ENCODE peak calls at places on chromosome 19, in nine cellular contexts. N, M, Q, X, P, K, V, F and A are unnamed samples.
A peak's percentile ranks its signal among the peaks of the same experiment; 100 is the strongest.

GRCh38 chr19:41957838-41958366 is 1.2 kb downstream of the RABAC1 start:
- DNase-seq in V (no peak), Q (peak; percentile 94), K (peak; percentile 90), X (peak; percentile 79), M (peak; percentile 79), F (peak; percentile 72), P (peak; percentile 78), N (peak; percentile 88), A (no peak)

GRCh38 chr19:38714354-38714778 is 29.9 kb downstream of the CAPN12 start:
- DNase-seq in P (no peak), V (no peak), Q (no peak), N (no peak), K (no peak), F (no peak), M (no peak), X (no peak), A (no peak)

GRCh38 chr19:2149980-2150793 is 1.2 kb downstream of the AP3D1 start:
- DNase-seq in P (peak; percentile 60), Q (peak; percentile 47), F (no peak), V (no peak), M (no peak), X (no peak), N (peak; percentile 80), K (peak; percentile 44), A (no peak)

GRCh38 chr19:46898731-46899130 is 37.9 kb downstream of the ARHGAP35 start:
- DNase-seq in F (no peak), K (no peak), P (no peak), V (no peak), M (no peak), N (no peak), Q (peak; percentile 33), X (peak; percentile 75), A (no peak)

GRCh38 chr19:10230155-10230903 is 802 bp downstream of the S1PR2 start:
- DNase-seq in N (peak; percentile 83), M (no peak), V (peak; percentile 82), Q (peak; percentile 87), X (peak; percentile 80), K (peak; percentile 83), F (peak; percentile 83), P (peak; percentile 57), A (no peak)

GRCh38 chr19:3693030-3693925 is 7.0 kb downstream of the PIP5K1C start:
- DNase-seq in X (no peak), Q (no peak), F (no peak), M (no peak), N (no peak), P (no peak), K (peak; percentile 23), V (no peak), A (no peak)

GRCh38 chr19:10836478-10837325 is 690 bp upstream of the TMED1 start:
- DNase-seq in M (peak; percentile 85), Q (peak; percentile 83), K (no peak), N (peak; percentile 94), F (no peak), P (no peak), V (peak; percentile 90), X (peak; percentile 94), A (no peak)

GRCh38 chr19:39915101-39915847 is 19.2 kb downstream of the FCGBP start:
- DNase-seq in F (no peak), X (no peak), N (peak; percentile 68), Q (peak; percentile 66), P (no peak), V (peak; percentile 78), K (no peak), M (no peak), A (no peak)

GRCh38 chr19:16607819-16608218 is 20.2 kb downstream of the MED26 start:
- DNase-seq in P (no peak), Q (no peak), K (peak; percentile 12), F (no peak), V (no peak), N (no peak), X (no peak), M (no peak), A (no peak)

GRCh38 chr19:9865732-9866627 is 30.9 kb downstream of the PIN1 start:
- DNase-seq in Q (peak; percentile 68), K (no peak), N (no peak), X (no peak), F (no peak), P (no peak), V (no peak), M (no peak), A (no peak)

GRCh38 chr19:52191374-52191773 is 1.5 kb downstream of the PPP2R1A start:
- DNase-seq in F (no peak), M (no peak), K (no peak), P (no peak), N (no peak), X (no peak), Q (no peak), V (no peak), A (no peak)

GRCh38 chr19:4539697-4540581 is at the start of gene LRG1:
- DNase-seq in F (no peak), M (no peak), N (peak; percentile 92), P (peak; percentile 50), X (no peak), V (no peak), Q (peak; percentile 54), K (no peak), A (no peak)

GRCh38 chr19:9054768-9055167 is 32.1 kb upstream of the OR1M1 start:
- DNase-seq in M (no peak), N (no peak), F (peak; percentile 54), Q (peak; percentile 51), K (no peak), P (peak; percentile 28), V (no peak), X (no peak), A (peak; percentile 50)

GRCh38 chr19:46546194-46546896 is 50.7 kb upstream of the PNMA8B start:
- DNase-seq in N (peak; percentile 73), K (peak; percentile 62), X (no peak), V (no peak), F (peak; percentile 59), P (peak; percentile 41), M (no peak), Q (peak; percentile 82), A (no peak)

GRCh38 chr19:56141416-56141992 is 417 bp downstream of the ZNF444 start:
- DNase-seq in K (no peak), M (no peak), Q (peak; percentile 55), X (no peak), P (no peak), V (no peak), N (peak; percentile 86), F (peak; percentile 60), A (no peak)

GRCh38 chr19:7701654-7702457 is at the start of gene FCER2:
- DNase-seq in Q (no peak), K (no peak), P (no peak), N (peak; percentile 85), V (no peak), M (no peak), X (no peak), F (no peak), A (no peak)

GRCh38 chr19:677601-678380 is 1.6 kb downstream of the FSTL3 start:
- DNase-seq in V (peak; percentile 77), N (no peak), M (no peak), Q (no peak), F (no peak), K (no peak), P (no peak), X (no peak), A (no peak)
- H3K27ac ChIP-seq in V (peak overlapping the region; percentile 96), N (no peak overlapping the region), M (peak overlapping the region; percentile 75), Q (no peak overlapping the region), F (no peak overlapping the region), K (peak overlapping the region; percentile 44), P (peak overlapping the region; percentile 76), X (peak overlapping the region; percentile 100), A (peak overlapping the region; percentile 67)

GRCh38 chr19:17872251-17873001 is 681 bp downstream of the SLC5A5 start:
- DNase-seq in X (no peak), P (no peak), K (no peak), Q (peak; percentile 39), M (no peak), F (peak; percentile 52), N (peak; percentile 83), V (no peak), A (no peak)
- H3K4me3 ChIP-seq in X (no peak overlapping the region), P (peak overlapping the region; percentile 34), K (no peak overlapping the region), Q (no peak overlapping the region), M (no peak overlapping the region), F (no peak overlapping the region), N (peak overlapping the region; percentile 27), V (peak overlapping the region; percentile 19), A (no peak overlapping the region)

DNA sequence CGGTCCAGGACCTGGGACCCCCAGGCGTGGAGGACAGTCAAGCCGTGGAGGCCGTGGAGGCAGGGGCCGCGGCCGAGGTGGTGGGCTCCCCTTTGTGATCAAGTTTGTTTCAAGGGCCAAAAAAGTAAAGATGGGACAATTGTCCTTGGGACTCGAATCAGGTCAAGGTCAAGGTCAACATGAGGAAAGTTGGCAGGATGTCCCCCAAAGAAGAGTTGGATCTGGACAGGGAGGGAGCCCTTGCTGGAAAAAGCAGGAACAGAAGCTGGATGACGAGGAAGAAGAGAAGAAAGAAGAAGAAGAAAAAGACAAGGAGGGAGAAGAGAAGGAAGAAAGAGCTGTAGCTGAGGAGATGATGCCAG is 2.3 kb downstream of the KMT2B start:
- DNase-seq in V (no peak), N (no peak), M (no peak), K (no peak), X (no peak), P (no peak), Q (no peak), F (no peak), A (no peak)
- TF ChIP-seq POLR2AphosphoS5 in V (no peak), N (no peak), M (no peak), K (no peak), X (no peak), P (no peak), Q (no peak), F (no peak), A (no peak)

GRCh38 chr19:12984683-12985048 is 10.6 kb upstream of the NFIX start:
- DNase-seq in F (no peak), V (no peak), K (no peak), N (no peak), X (no peak), Q (no peak), P (no peak), M (no peak), A (no peak)

GRCh38 chr19:12986726-12987125 is 8.5 kb upstream of the NFIX start:
- DNase-seq in F (no peak), X (no peak), P (no peak), Q (no peak), V (no peak), K (no peak), M (no peak), N (no peak), A (no peak)

GRCh38 chr19:12987781-12988180 is 7.5 kb upstream of the NFIX start:
- DNase-seq in X (no peak), P (no peak), N (no peak), F (no peak), M (no peak), V (no peak), K (no peak), Q (no peak), A (no peak)

GRCh38 chr19:12985049-12985776 is 10.1 kb upstream of the NFIX start:
- DNase-seq in N (no peak), K (no peak), M (peak; percentile 70), V (peak; percentile 93), Q (no peak), P (peak; percentile 80), X (peak; percentile 82), F (no peak), A (no peak)

GRCh38 chr19:12987190-12987589 is 8.1 kb upstream of the NFIX start:
- DNase-seq in F (no peak), Q (no peak), P (no peak), V (no peak), N (no peak), K (no peak), X (no peak), M (no peak), A (no peak)
- H3K27ac ChIP-seq in F (no peak overlapping the region), Q (no peak overlapping the region), P (no peak overlapping the region), V (no peak overlapping the region), N (no peak overlapping the region), K (no peak overlapping the region), X (no peak overlapping the region), M (no peak overlapping the region), A (no peak overlapping the region)

GRCh38 chr19:28727835-28728159 is 485.2 kb downstream of the UQCRFS1 start:
- DNase-seq in X (no peak), N (no peak), V (no peak), P (no peak), F (no peak), Q (no peak), M (no peak), K (no peak), A (no peak)
- H3K4me3 ChIP-seq in X (peak overlapping the region; percentile 9), N (no peak overlapping the region), V (peak overlapping the region; percentile 48), P (no peak overlapping the region), F (no peak overlapping the region), Q (peak overlapping the region; percentile 62), M (no peak overlapping the region), K (peak overlapping the region; percentile 23), A (no peak overlapping the region)